ENCODE peak calls at places on chromosomes 16 and 17, in seven cellular contexts. U is activated B cell treated with CpG ODN at 0.5 μM for 24 hours; K is Calu3; R is EL; J is activated CD8-positive, alpha-beta memory T cell treated with anti-CD3 and anti-CD28 coated beads, Interleukin-2, amount 10 ng/mL, durations not matched to agents 7 days and 5 days; I is stimulated activated naive CD8-positive, alpha-beta T cell treated with anti-CD3 and anti-CD28 coated beads, Interleukin-15, amount 100 ng/mL, for 72 hours; D is T-helper 2 cell. V is an unnamed sample.

GRCh38 chr17:78468366-78468765 is 89.9 kb downstream of the PGS1 start:
- DNase-seq in U (no peak), K (no peak), R (no peak), J (no peak), I (no peak), D (no peak), V (no peak)

GRCh38 chr17:39229274-39229913 is 3.6 kb upstream of the STAC2 start:
- DNase-seq in U (no peak), K (peak), R (peak), J (no peak), I (no peak), D (no peak), V (no peak)

GRCh38 chr16:83744521-83744981 is 63.2 kb upstream of the HSBP1 start:
- DNase-seq in U (peak), K (peak), R (peak), J (no peak), I (no peak), D (no peak), V (peak)

GRCh38 chr17:69218986-69219385 is 9.6 kb downstream of the ABCA10 start:
- DNase-seq in U (no peak), K (no peak), R (no peak), J (no peak), I (no peak), D (no peak), V (no peak)

GRCh38 chr17:55346658-55347057 is 75.0 kb downstream of the MMD start:
- DNase-seq in U (no peak), K (no peak), R (no peak), J (no peak), I (no peak), D (no peak), V (no peak)

GRCh38 chr17:71316498-71316897 is 804.3 kb upstream of the SOX9 start:
- DNase-seq in U (no peak), K (no peak), R (no peak), J (no peak), I (no peak), D (no peak), V (no peak)

GRCh38 chr17:2484876-2485275 is 26.8 kb downstream of the METTL16 start:
- DNase-seq in U (no peak), K (no peak), R (no peak), J (no peak), I (no peak), D (no peak), V (no peak)

GRCh38 chr16:89194340-89195311 is 5.7 kb downstream of the SLC22A31 start:
- DNase-seq in U (no peak), K (no peak), R (no peak), J (no peak), I (no peak), D (no peak), V (peak)

GRCh38 chr16:89646906-89647305 is 10.6 kb downstream of the CHMP1A start:
- DNase-seq in U (no peak), K (no peak), R (no peak), J (no peak), I (no peak), D (no peak), V (no peak)

GRCh38 chr17:81701288-81702071 is 1.7 kb upstream of the MRPL12 start:
- DNase-seq in U (no peak), K (no peak), R (peak), J (no peak), I (no peak), D (peak), V (no peak)

GRCh38 chr17:18253947-18254821 is 4.4 kb downstream of the FLII start:
- DNase-seq in U (no peak), K (no peak), R (no peak), J (no peak), I (no peak), D (no peak), V (no peak)

GRCh38 chr17:68172461-68172954 is 75.3 kb upstream of the AMZ2 start:
- DNase-seq in U (peak), K (peak), R (peak), J (peak), I (peak), D (peak), V (peak)

GRCh38 chr17:79033741-79034501 is 10.0 kb downstream of the C1QTNF1 start:
- DNase-seq in U (no peak), K (no peak), R (no peak), J (no peak), I (no peak), D (no peak), V (peak)

GRCh38 chr17:40097931-40098845 is 2.2 kb downstream of the NR1D1 start:
- DNase-seq in U (no peak), K (peak), R (peak), J (peak), I (no peak), D (no peak), V (peak)

GRCh38 chr17:31754239-31754945 is 104.7 kb downstream of the COPRS start:
- DNase-seq in U (no peak), K (peak), R (peak), J (no peak), I (no peak), D (no peak), V (no peak)

GRCh38 chr17:17693253-17693954 is 12.1 kb downstream of the RAI1 start:
- DNase-seq in U (no peak), K (peak), R (no peak), J (no peak), I (no peak), D (no peak), V (peak)

GRCh38 chr17:50149425-50150353 is 788 bp downstream of the PPP1R9B start:
- DNase-seq in U (peak), K (peak), R (peak), J (peak), I (peak), D (peak), V (peak)

GRCh38 chr17:59825533-59826316 is 67.0 kb downstream of the TUBD1 start:
- DNase-seq in U (no peak), K (no peak), R (peak), J (no peak), I (peak), D (peak), V (no peak)

GRCh38 chr16:19883296-19883951 is 1.2 kb downstream of the GPRC5B start:
- DNase-seq in U (peak), K (peak), R (no peak), J (no peak), I (no peak), D (no peak), V (peak)

GRCh38 chr17:61575352-61575975 is 15.6 kb downstream of the NACA2 start:
- DNase-seq in U (no peak), K (no peak), R (peak), J (no peak), I (no peak), D (peak), V (no peak)

GRCh38 chr16:85560932-85561247 is 52.2 kb upstream of the GSE1 start:
- DNase-seq in U (no peak), K (no peak), R (no peak), J (no peak), I (no peak), D (no peak), V (no peak)

GRCh38 chr17:1989135-1989534 is 36.0 kb downstream of the RTN4RL1 start:
- DNase-seq in U (no peak), K (no peak), R (peak), J (no peak), I (no peak), D (no peak), V (peak)

GRCh38 chr17:65220732-65221131 is 83.6 kb downstream of the RGS9 start:
- DNase-seq in U (no peak), K (no peak), R (peak), J (no peak), I (no peak), D (no peak), V (no peak)

GRCh38 chr16:8686879-8687278 is 12.5 kb downstream of the ABAT start:
- DNase-seq in U (no peak), K (no peak), R (no peak), J (no peak), I (no peak), D (no peak), V (no peak)

GRCh38 chr16:49366669-49367068 is 6.9 kb upstream of the C16orf78 start:
- DNase-seq in U (no peak), K (no peak), R (no peak), J (no peak), I (no peak), D (no peak), V (no peak)

GRCh38 chr17:37368577-37368976 is 7.2 kb upstream of the C17orf78 start:
- DNase-seq in U (no peak), K (no peak), R (peak), J (no peak), I (no peak), D (no peak), V (no peak)

GRCh38 chr16:68658258-68658973 is 13.3 kb downstream of the CDH3 start:
- DNase-seq in U (no peak), K (peak), R (peak), J (no peak), I (no peak), D (no peak), V (no peak)

GRCh38 chr17:9306086-9306485 is 269.5 kb downstream of the STX8 start:
- DNase-seq in U (no peak), K (no peak), R (no peak), J (no peak), I (no peak), D (peak), V (no peak)

GRCh38 chr17:72173475-72174116 is 52.8 kb downstream of the SOX9 start:
- DNase-seq in U (no peak), K (no peak), R (no peak), J (no peak), I (no peak), D (no peak), V (no peak)

GRCh38 chr16:65754799-65755691 is 611.4 kb upstream of the CDH5 start:
- DNase-seq in U (no peak), K (no peak), R (peak), J (no peak), I (no peak), D (no peak), V (peak)

GRCh38 chr17:1709971-1710806 is at the start of gene TLCD2:
- DNase-seq in U (no peak), K (peak), R (peak), J (no peak), I (no peak), D (no peak), V (peak)

GRCh38 chr16:1613728-1614225 is 1.6 kb downstream of the CRAMP1 start:
- DNase-seq in U (no peak), K (peak), R (peak), J (peak), I (peak), D (peak), V (no peak)

GRCh38 chr16:69761983-69762842 is at the start of gene WWP2:
- DNase-seq in U (peak), K (peak), R (peak), J (peak), I (peak), D (peak), V (peak)

GRCh38 chr17:77839324-77840155 is 119.0 kb upstream of the TNRC6C start:
- DNase-seq in U (no peak), K (no peak), R (no peak), J (no peak), I (no peak), D (no peak), V (no peak)

GRCh38 chr16:87556941-87557459 is 45.3 kb upstream of the JPH3 start:
- DNase-seq in U (no peak), K (no peak), R (no peak), J (no peak), I (no peak), D (no peak), V (peak)

GRCh38 chr16:81946206-81946605 is 65.1 kb downstream of the SDR42E1 start:
- DNase-seq in U (no peak), K (no peak), R (peak), J (no peak), I (no peak), D (no peak), V (no peak)

GRCh38 chr17:68981288-68981687 is 26.1 kb upstream of the ABCA8 start:
- DNase-seq in U (no peak), K (peak), R (peak), J (no peak), I (no peak), D (no peak), V (peak)

GRCh38 chr17:78179372-78179771 is 7.5 kb downstream of the TK1 start:
- DNase-seq in U (no peak), K (no peak), R (peak), J (no peak), I (no peak), D (no peak), V (no peak)